ENCODE peak calls at places on chromosomes 2 and 18, in four cellular contexts. One of them, this sample, is unnamed.

GRCh38 chr2:10460366-10460796 is 12.3 kb upstream of the ODC1 start:
- DNase-seq in HepG2: no peak
- DNase-seq in HCT116: no peak
- DNase-seq in A549: no peak
- DNase-seq in this sample: no peak

GRCh38 chr2:177740718-177741117 is 331.9 kb downstream of the PDE11A start:
- DNase-seq in HepG2: no peak
- DNase-seq in HCT116: no peak
- DNase-seq in A549: no peak
- DNase-seq in this sample: no peak

GRCh38 chr18:29418136-29418535 is 1241.2 kb upstream of the CDH2 start:
- DNase-seq in A549: no peak
- DNase-seq in HepG2: no peak
- DNase-seq in HCT116: no peak
- DNase-seq in this sample: no peak

GRCh38 chr2:48448274-48449061 is 81.5 kb upstream of the STON1 start:
- DNase-seq in HCT116: no peak
- DNase-seq in HepG2: peak
- DNase-seq in A549: no peak
- DNase-seq in this sample: peak

GRCh38 chr2:54454922-54455583 is 1.1 kb upstream of the SPTBN1 start:
- DNase-seq in HepG2: peak
- DNase-seq in HCT116: no peak
- DNase-seq in A549: no peak
- DNase-seq in this sample: no peak

GRCh38 chr2:199273043-199273647 is 184.6 kb downstream of the SATB2 start:
- DNase-seq in A549: no peak
- DNase-seq in HepG2: no peak
- DNase-seq in HCT116: no peak
- DNase-seq in this sample: peak

GRCh38 chr18:48727685-48728084 is 188.9 kb downstream of the CTIF start:
- DNase-seq in A549: no peak
- DNase-seq in HCT116: no peak
- DNase-seq in HepG2: no peak
- DNase-seq in this sample: no peak

GRCh38 chr18:55925772-55926171 is 337.8 kb upstream of the TCF4 start:
- DNase-seq in HCT116: no peak
- DNase-seq in HepG2: no peak
- DNase-seq in A549: no peak
- DNase-seq in this sample: no peak

GRCh38 chr2:64479259-64480198 is 25.6 kb downstream of the LGALSL start:
- DNase-seq in HepG2: no peak
- DNase-seq in HCT116: no peak
- DNase-seq in A549: no peak
- DNase-seq in this sample: no peak

GRCh38 chr2:52879561-52879960 is 888.0 kb upstream of the CHAC2 start:
- DNase-seq in HCT116: no peak
- DNase-seq in A549: no peak
- DNase-seq in HepG2: no peak
- DNase-seq in this sample: no peak

GRCh38 chr18:23406271-23406787 is 46.8 kb upstream of the RIOK3 start:
- DNase-seq in HepG2: peak
- DNase-seq in A549: no peak
- DNase-seq in HCT116: no peak
- DNase-seq in this sample: no peak

GRCh38 chr18:10304853-10305252 is 149.6 kb upstream of the APCDD1 start:
- DNase-seq in HCT116: no peak
- DNase-seq in A549: no peak
- DNase-seq in HepG2: no peak
- DNase-seq in this sample: no peak

GRCh38 chr2:1972948-1973347 is 228.6 kb upstream of the PXDN start:
- DNase-seq in HepG2: no peak
- DNase-seq in A549: no peak
- DNase-seq in HCT116: no peak
- DNase-seq in this sample: no peak

GRCh38 chr2:54081574-54081973 is 33.8 kb upstream of the ACYP2 start:
- DNase-seq in HepG2: no peak
- DNase-seq in HCT116: no peak
- DNase-seq in A549: no peak
- DNase-seq in this sample: no peak

GRCh38 chr2:127106998-127107621 is at the start of gene BIN1:
- DNase-seq in HCT116: peak
- DNase-seq in HepG2: peak
- DNase-seq in A549: peak
- DNase-seq in this sample: peak

GRCh38 chr2:127104881-127105655 is 1.9 kb downstream of the BIN1 start:
- DNase-seq in A549: no peak
- DNase-seq in HCT116: no peak
- DNase-seq in HepG2: no peak
- DNase-seq in this sample: no peak

GRCh38 chr2:127106457-127106997 is 427 bp downstream of the BIN1 start:
- DNase-seq in HCT116: no peak
- DNase-seq in HepG2: no peak
- DNase-seq in A549: no peak
- DNase-seq in this sample: no peak

GRCh38 chr2:127104166-127104660 is 2.7 kb downstream of the BIN1 start:
- DNase-seq in HCT116: no peak
- DNase-seq in HepG2: no peak
- DNase-seq in A549: no peak
- DNase-seq in this sample: no peak

DNA sequence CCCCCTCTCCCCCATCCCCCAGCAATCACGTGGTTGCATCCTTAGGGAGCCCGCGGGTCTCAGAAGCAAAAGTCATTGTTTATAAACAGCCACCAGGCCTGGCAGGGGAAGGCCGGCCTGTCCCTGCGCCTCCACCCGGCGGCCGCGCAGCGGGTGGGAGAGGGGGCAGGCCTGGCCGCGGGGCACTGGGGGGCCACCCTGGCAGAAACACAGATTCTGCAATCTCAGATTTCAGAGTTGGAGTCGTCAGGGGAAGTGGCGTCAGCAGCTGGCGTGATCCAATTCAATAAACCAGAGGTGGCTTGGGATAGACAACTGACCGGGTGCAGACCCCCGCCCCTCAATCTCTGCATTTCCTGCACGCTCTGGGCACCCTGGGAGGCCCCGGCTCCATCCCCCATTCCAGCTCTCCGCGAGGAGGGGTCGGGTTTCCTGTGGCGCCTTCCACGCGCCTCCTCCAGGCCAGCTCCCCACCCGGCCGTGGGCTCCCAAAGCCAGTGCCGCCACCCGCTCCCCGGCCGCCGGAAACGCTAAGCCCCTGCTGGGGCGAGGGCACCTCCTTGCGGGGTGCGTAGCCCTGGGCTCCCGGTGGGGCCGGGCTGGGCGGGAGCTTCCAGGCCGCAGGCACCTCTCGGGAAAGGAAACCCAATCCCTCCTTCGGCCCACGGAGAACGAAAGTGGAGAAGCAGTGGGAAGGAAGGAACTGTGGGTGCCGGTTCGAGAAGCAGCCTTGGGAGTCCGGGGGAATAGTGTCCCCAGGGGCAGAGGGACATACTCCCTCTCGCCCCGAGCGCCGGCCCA is 1.1 kb downstream of the BIN1 start:
- DNase-seq in A549: no peak
- DNase-seq in HCT116: no peak
- DNase-seq in HepG2: no peak
- DNase-seq in this sample: no peak
- TF ChIP-seq REST in A549: no peak
- TF ChIP-seq REST in HCT116: no peak
- TF ChIP-seq REST in HepG2: no peak
- TF ChIP-seq REST in this sample: no peak

GRCh38 chr2:233824373-233824772 is 30.0 kb downstream of the HJURP start:
- DNase-seq in HCT116: no peak
- DNase-seq in HepG2: no peak
- DNase-seq in A549: no peak
- DNase-seq in this sample: no peak

GRCh38 chr2:233822101-233822771 is 32.1 kb downstream of the HJURP start:
- DNase-seq in HepG2: no peak
- DNase-seq in HCT116: no peak
- DNase-seq in A549: no peak
- DNase-seq in this sample: no peak

GRCh38 chr2:233823731-233824121 is 30.6 kb downstream of the HJURP start:
- DNase-seq in A549: no peak
- DNase-seq in HepG2: no peak
- DNase-seq in HCT116: no peak
- DNase-seq in this sample: no peak

GRCh38 chr2:233821709-233822100 is 32.6 kb downstream of the HJURP start:
- DNase-seq in A549: no peak
- DNase-seq in HepG2: no peak
- DNase-seq in HCT116: no peak
- DNase-seq in this sample: no peak

DNA sequence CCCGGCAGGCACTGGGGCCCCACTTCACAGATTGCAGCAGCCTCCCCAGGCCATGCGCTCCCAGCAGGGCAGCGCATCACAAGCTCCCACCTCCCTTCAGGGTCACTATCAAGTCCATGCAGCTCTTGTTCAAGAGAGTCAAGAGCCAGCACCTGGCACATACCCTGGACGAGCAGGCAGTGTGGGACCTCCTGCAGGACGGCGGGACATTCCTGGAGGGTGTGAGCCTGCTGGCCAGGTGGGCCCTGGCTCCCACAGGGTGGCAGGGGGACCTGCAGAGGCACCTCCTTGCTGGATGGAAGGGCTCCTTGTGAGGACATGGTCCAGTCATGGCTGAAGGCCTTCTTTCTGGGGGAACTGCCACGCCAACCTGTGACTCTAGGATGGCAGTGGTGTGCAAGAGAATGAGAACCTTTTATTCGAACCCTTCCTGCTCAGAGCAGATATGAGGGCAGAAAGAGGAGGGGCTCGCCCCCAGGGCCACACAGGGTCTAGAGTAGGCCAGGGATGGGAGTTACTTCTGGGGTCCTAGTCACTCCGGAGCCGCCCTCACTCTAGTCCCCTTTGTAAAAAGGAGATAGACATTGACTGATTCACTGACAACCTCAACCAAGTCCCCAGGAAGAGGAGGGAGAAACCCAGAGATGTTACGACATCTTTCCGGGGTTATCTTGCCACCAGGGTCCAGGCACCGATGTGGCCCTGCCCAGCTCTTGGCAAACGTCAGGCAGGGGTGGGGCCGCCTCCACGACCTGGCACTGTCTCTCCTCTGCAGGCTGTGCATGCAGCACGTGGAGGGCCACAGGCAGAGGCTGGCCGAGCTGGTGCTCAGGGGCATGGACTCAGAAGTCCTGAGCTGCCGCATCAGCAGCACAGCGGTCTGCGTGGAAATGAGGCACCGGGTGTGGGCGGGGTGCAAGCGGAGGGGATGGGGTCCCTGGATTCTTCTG is 31.3 kb downstream of the HJURP start:
- DNase-seq in HepG2: no peak
- DNase-seq in HCT116: no peak
- DNase-seq in A549: no peak
- DNase-seq in this sample: peak
- TF ChIP-seq REST in HepG2: no peak
- TF ChIP-seq REST in HCT116: no peak
- TF ChIP-seq REST in A549: no peak
- TF ChIP-seq REST in this sample: no peak

DNA sequence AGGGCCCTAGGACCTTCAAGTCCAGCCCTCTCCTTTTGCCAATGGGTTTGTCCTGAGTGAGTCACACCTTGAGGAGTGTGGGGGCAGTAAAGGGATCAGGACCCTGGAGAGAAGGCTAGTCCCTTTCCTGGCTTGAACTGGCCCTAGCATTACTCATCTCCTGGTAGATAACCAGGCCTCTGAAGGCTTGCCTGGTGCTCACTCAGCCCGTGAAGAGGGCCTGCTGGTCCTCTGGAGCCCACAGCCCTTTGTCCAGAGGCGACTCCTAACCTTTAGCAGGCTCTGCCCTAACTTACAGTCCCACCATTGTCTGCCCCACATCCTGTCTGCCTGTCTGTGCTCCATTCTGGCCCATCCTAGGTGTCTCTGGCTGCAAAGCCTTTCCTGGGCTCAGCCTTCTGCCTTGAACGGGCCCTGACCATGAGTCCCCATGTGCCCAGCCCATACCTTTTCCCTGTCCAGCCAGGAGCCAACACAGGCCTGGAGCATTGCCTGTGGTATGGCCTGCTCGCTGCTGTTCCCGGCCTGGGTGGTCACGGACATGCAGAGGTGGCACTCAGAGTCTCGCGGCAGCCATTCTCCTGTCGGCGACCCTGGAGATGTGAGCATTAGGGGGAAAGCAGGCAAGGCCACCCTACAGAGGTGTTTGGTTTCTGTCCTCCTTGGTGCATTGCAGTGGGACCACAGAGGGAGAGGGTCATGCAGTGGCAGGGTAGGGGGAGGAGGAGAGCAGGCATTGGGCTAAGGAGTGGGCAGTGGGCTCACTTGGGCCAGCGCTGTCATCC is 4.9 kb downstream of the SFTPB start:
- DNase-seq in HCT116: peak
- DNase-seq in HepG2: peak
- DNase-seq in A549: no peak
- DNase-seq in this sample: no peak
- TF ChIP-seq REST in HCT116: no peak
- TF ChIP-seq REST in HepG2: no peak
- TF ChIP-seq REST in A549: peak
- TF ChIP-seq REST in this sample: peak

DNA sequence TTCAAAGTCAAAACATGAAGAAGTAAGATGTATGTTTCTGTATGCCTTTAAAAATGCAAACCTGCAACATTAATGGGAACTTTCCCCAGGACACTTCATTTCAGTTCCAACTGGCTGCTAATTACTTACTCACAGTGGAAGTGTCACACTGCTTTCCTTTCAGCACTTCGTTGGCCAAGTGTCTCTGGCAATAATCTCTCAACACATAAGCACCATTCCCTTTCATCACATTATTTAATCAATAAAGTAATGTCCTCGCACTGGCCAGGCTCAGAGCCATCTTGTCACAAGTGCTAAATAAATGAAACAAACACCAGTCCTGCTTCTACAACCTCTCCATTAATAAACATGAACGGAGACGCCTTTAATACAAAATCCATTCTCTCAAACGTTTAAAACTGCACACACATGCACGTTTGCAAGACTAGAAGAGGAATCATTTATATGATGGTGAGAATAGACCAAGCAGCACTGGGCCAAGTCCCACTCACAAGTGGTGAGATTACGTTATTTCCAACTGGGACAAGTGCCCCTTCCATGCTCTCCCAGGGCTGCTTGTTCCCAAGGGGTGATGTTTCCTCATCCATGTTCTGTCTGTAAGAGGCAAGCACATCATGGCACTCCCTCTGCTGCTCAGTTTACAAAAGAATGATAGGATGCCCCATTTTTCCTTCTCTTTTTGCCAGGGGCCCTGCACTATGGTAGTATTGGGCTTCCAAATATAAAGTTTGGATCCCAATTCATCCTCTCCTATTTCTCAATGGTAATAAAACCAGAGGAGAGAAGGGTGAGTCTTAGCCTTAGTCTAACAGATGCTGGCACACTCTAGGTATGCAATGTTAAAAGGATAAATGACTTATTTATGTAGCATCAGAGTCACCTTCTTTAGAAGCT is 56.8 kb upstream of the ETAA1 start:
- DNase-seq in HCT116: no peak
- DNase-seq in A549: no peak
- DNase-seq in HepG2: no peak
- DNase-seq in this sample: no peak
- TF ChIP-seq REST in HCT116: no peak
- TF ChIP-seq REST in A549: peak
- TF ChIP-seq REST in HepG2: no peak
- TF ChIP-seq REST in this sample: peak

This sample was measured in HL-60.